ENCODE peak calls at places on chromosome 2, in ten cellular contexts. R, Z, B, O, W, K, X, V, E and G are unnamed samples. For H3K4me1, the result is how much of the 10 kb centered on the place peaks cover.

GRCh38 chr2:14675489-14675888 is 43.0 kb downstream of the LRATD1 start:
- DNase-seq in R (no peak), Z (no peak), B (no peak), O (no peak), W (no peak), K (no peak), X (no peak), V (no peak), E (no peak), G (no peak)

GRCh38 chr2:96984300-96984699 is 2.1 kb downstream of the FAM178B start:
- DNase-seq in R (no peak), Z (no peak), B (no peak), O (no peak), W (no peak), K (no peak), X (no peak), V (no peak), E (no peak), G (no peak)

GRCh38 chr2:237435844-237436590 is 22.1 kb upstream of the COL6A3 start:
- DNase-seq in R (peak), Z (no peak), B (no peak), O (peak), W (peak), K (no peak), X (peak), V (peak), E (no peak), G (no peak)

GRCh38 chr2:201644001-201644400 is 698 bp upstream of the TMEM237 start:
- DNase-seq in R (peak), Z (no peak), B (no peak), O (peak), W (peak), K (no peak), X (no peak), V (peak), E (no peak), G (no peak)

GRCh38 chr2:64972856-64973255 is 16.3 kb upstream of the SLC1A4 start:
- DNase-seq in R (no peak), Z (no peak), B (no peak), O (peak), W (peak), K (no peak), X (no peak), V (no peak), E (no peak), G (no peak)

GRCh38 chr2:18814387-18814786 is 225.0 kb upstream of the NT5C1B start:
- DNase-seq in R (no peak), Z (no peak), B (no peak), O (no peak), W (no peak), K (no peak), X (no peak), V (no peak), E (no peak), G (no peak)

GRCh38 chr2:236503583-236503982 is 66.0 kb upstream of the ACKR3 start:
- DNase-seq in R (no peak), Z (no peak), B (no peak), O (no peak), W (no peak), K (no peak), X (no peak), V (no peak), E (no peak), G (no peak)

GRCh38 chr2:235378261-235378660 is 115.6 kb upstream of the AGAP1 start:
- DNase-seq in R (no peak), Z (no peak), B (no peak), O (no peak), W (peak), K (no peak), X (peak), V (no peak), E (no peak), G (no peak)

GRCh38 chr2:38537937-38538525 is 64.7 kb downstream of the HNRNPLL start:
- DNase-seq in R (no peak), Z (no peak), B (no peak), O (no peak), W (no peak), K (no peak), X (no peak), V (no peak), E (no peak), G (no peak)

GRCh38 chr2:142130111-142131015 is 453 bp downstream of the LRP1B start:
- DNase-seq in R (peak), Z (no peak), B (peak), O (peak), W (peak), K (peak), X (peak), V (peak), E (no peak), G (peak)

GRCh38 chr2:23509593-23510295 is 124.8 kb downstream of the KLHL29 start:
- DNase-seq in R (no peak), Z (no peak), B (peak), O (no peak), W (no peak), K (no peak), X (no peak), V (no peak), E (no peak), G (no peak)

GRCh38 chr2:173720310-173720709 is 244.9 kb downstream of the SP3 start:
- DNase-seq in R (no peak), Z (no peak), B (no peak), O (no peak), W (peak), K (no peak), X (no peak), V (no peak), E (no peak), G (no peak)

GRCh38 chr2:28683100-28683706 is 68.4 kb upstream of the PPP1CB start:
- DNase-seq in R (peak), Z (no peak), B (peak), O (peak), W (peak), K (no peak), X (peak), V (peak), E (no peak), G (peak)

GRCh38 chr2:89848763-89849162 is 1157.3 kb downstream of the RPIA start:
- DNase-seq in R (no peak), Z (no peak), B (no peak), O (no peak), W (no peak), K (no peak), X (no peak), V (no peak), E (no peak), G (no peak)

DNA sequence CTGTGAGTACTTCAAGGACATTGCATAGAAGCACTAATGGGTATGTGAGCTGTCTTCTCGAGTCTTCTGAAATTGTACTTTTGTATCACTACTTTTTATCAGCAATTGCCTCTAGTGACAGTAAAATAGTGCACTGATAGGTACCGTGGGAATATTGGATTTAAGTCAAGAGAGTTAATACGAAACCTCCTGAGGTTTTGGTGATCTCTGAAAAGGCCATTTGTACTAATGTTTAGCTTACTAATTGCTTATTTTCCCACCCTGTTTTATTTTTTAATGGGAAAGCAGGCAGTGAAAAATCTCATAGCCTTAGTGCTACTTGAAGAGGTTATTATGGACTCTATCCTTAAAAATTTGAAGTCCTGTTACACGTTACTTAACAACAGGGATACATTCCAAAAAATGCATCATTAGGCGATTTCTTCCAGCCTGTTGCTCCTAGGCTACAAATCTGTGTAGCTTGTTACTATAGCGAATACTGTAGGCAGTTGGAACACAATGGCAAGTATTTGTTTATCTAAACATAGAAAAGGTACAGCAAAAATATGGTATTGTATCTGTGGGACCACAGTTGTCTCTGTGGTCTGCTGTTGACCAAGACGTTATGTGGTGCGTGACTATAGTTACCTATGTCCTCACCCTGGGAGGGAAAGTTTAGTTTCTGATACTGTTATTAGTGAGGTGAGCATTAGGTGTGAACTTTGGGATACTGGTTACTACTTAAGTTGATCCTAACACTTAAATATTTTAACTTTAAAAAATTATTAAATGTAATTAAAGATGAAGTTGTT is 65.9 kb downstream of the CAB39 start:
- DNase-seq in R (no peak), Z (no peak), B (no peak), O (no peak), W (peak), K (no peak), X (no peak), V (no peak), E (no peak), G (no peak)
- H3K4me3 ChIP-seq in R (no peak), Z (no peak), B (no peak), O (no peak), W (no peak), K (no peak), X (no peak), V (no peak), E (no peak), G (no peak)

GRCh38 chr2:10930731-10931516 is 19.2 kb downstream of the KCNF1 start:
- DNase-seq in R (no peak), Z (no peak), B (no peak), O (peak), W (peak), K (no peak), X (no peak), V (no peak), E (no peak), G (no peak)
- H3K4me1 ChIP-seq in R (under half), Z (under half), B (under half), O (under half), W (under half), K (under half), X (under half), V (under half), E (under half), G (under half)

GRCh38 chr2:148865515-148865914 is 9.5 kb upstream of the KIF5C start:
- DNase-seq in R (no peak), Z (no peak), B (no peak), O (no peak), W (no peak), K (no peak), X (no peak), V (no peak), E (no peak), G (no peak)
- H3K27ac ChIP-seq in R (no peak), Z (no peak), B (no peak), O (no peak), W (no peak), K (no peak), X (no peak), V (no peak), E (no peak), G (no peak)

GRCh38 chr2:1482981-1483380 is 69.7 kb downstream of the TPO start:
- DNase-seq in R (no peak), Z (no peak), B (no peak), O (no peak), W (no peak), K (no peak), X (no peak), V (no peak), E (no peak), G (peak)

GRCh38 chr2:1486670-1487069 is 73.4 kb downstream of the TPO start:
- DNase-seq in R (no peak), Z (no peak), B (no peak), O (no peak), W (no peak), K (no peak), X (no peak), V (no peak), E (no peak), G (no peak)

GRCh38 chr2:1483551-1483950 is 70.3 kb downstream of the TPO start:
- DNase-seq in R (no peak), Z (no peak), B (no peak), O (no peak), W (no peak), K (no peak), X (no peak), V (no peak), E (no peak), G (peak)

GRCh38 chr2:1482253-1482675 is 69.0 kb downstream of the TPO start:
- DNase-seq in R (no peak), Z (no peak), B (no peak), O (no peak), W (no peak), K (no peak), X (no peak), V (no peak), E (no peak), G (peak)

DNA sequence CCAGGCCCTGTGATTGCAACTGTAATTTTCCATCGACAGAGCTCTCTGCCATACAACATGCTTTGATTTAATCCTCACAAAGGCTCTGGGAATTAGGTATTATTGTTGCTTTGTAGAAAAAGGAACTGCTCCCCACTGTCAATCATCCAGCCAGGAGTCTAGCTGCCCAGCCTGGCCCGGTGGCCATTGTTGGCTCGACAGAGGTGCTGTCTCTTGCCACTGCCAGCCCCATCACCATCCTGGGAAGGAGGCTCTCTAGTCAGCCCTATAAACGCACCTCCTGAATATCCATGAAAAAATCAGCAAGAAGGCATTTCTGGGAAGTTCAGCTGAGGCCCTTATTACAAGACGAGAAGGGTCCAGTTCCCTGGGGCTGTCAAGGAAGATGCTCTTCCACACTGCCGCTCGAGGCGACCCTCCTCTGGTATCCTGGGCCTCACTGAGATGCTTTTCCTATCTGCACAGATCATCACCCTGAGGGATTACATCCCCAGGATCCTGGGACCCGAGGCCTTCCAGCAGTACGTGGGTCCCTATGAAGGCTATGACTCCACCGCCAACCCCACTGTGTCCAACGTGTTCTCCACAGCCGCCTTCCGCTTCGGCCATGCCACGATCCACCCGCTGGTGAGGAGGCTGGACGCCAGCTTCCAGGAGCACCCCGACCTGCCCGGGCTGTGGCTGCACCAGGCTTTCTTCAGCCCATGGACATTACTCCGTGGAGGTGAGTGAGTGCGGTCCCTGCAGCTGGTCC is 71.0 kb downstream of the TPO start:
- DNase-seq in R (no peak), Z (no peak), B (no peak), O (no peak), W (no peak), K (no peak), X (no peak), V (no peak), E (no peak), G (peak)
- H3K4me3 ChIP-seq in R (no peak), Z (no peak), B (no peak), O (no peak), W (no peak), K (no peak), X (no peak), V (no peak), E (no peak), G (no peak)

GRCh38 chr2:100064592-100065006 is 77.8 kb downstream of the AFF3 start:
- DNase-seq in R (no peak), Z (no peak), B (no peak), O (no peak), W (no peak), K (no peak), X (no peak), V (no peak), E (no peak), G (no peak)

GRCh38 chr2:100063459-100063953 is 78.9 kb downstream of the AFF3 start:
- DNase-seq in R (no peak), Z (no peak), B (no peak), O (no peak), W (no peak), K (no peak), X (no peak), V (no peak), E (no peak), G (no peak)

GRCh38 chr2:100064165-100064564 is 78.2 kb downstream of the AFF3 start:
- DNase-seq in R (no peak), Z (no peak), B (no peak), O (no peak), W (no peak), K (no peak), X (no peak), V (no peak), E (no peak), G (no peak)

GRCh38 chr2:100066246-100066645 is 76.1 kb downstream of the AFF3 start:
- DNase-seq in R (no peak), Z (no peak), B (no peak), O (no peak), W (no peak), K (no peak), X (no peak), V (no peak), E (no peak), G (no peak)

GRCh38 chr2:100065029-100065428 is 77.4 kb downstream of the AFF3 start:
- DNase-seq in R (no peak), Z (no peak), B (no peak), O (no peak), W (no peak), K (no peak), X (no peak), V (no peak), E (no peak), G (no peak)
- H3K4me1 ChIP-seq in R (under half), Z (under half), B (under half), O (under half), W (under half), K (under half), X (under half), V (under half), E (under half), G (under half)

GRCh38 chr2:102030502-102030854 is 38.7 kb downstream of the IL1R2 start:
- DNase-seq in R (no peak), Z (no peak), B (no peak), O (no peak), W (no peak), K (no peak), X (no peak), V (no peak), E (no peak), G (no peak)

GRCh38 chr2:102033750-102034682 is 42.3 kb downstream of the IL1R2 start:
- DNase-seq in R (no peak), Z (no peak), B (no peak), O (no peak), W (no peak), K (no peak), X (no peak), V (no peak), E (no peak), G (no peak)

GRCh38 chr2:102030855-102031527 is 39.2 kb downstream of the IL1R2 start:
- DNase-seq in R (no peak), Z (no peak), B (no peak), O (peak), W (no peak), K (no peak), X (no peak), V (no peak), E (no peak), G (no peak)

GRCh38 chr2:102033028-102033749 is 41.4 kb downstream of the IL1R2 start:
- DNase-seq in R (peak), Z (no peak), B (peak), O (peak), W (peak), K (no peak), X (peak), V (peak), E (peak), G (peak)

DNA sequence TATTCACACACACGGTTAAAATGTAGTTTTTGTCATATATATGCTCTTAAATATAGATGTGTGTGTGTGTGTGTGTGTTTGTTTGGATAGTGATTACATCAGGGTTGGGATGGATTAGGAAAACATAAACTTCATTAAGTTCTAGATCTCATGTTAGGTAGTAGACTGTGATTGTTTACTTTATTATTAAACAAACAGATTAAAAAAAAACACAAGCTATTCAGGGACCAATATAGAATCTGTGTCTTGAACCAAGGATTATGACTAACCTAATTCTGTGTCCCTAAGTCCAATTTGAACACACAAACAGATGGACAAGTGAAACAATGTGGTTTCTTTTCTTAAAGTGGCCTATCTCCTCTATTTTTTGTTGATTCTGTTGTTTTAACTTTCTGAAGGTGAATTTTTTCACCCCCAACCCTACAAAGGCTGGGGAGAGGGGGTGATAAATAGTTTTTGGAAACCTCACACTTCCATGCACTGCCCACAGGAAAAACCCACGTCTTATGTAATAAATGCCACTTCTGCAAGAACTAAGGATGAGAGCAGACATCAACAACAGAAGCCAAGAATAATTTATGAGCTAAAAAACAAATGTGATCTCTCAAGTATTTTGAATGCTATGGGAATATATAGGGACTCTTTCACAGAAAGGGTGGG is 40.7 kb downstream of the IL1R2 start:
- DNase-seq in R (no peak), Z (no peak), B (no peak), O (peak), W (no peak), K (no peak), X (peak), V (no peak), E (no peak), G (no peak)
- H3K27ac ChIP-seq in R (peak), Z (no peak), B (peak), O (no peak), W (peak), K (no peak), X (peak), V (no peak), E (peak), G (peak)

GRCh38 chr2:9639000-9639602 is 8.3 kb upstream of the YWHAQ start:
- DNase-seq in R (no peak), Z (no peak), B (no peak), O (peak), W (peak), K (no peak), X (no peak), V (no peak), E (no peak), G (no peak)
- H3K4me3 ChIP-seq in R (no peak), Z (no peak), B (no peak), O (no peak), W (peak), K (no peak), X (no peak), V (no peak), E (no peak), G (no peak)